ENCODE peak calls at places on chromosomes 16 and 17, in four cellular contexts. G is IMR-90, T is mesendoderm, A is neuronal stem cell. S is an unnamed sample.

GRCh38 chr17:290121-290521 is 62.5 kb downstream of the RPH3AL start:
- DNase-seq in G (no peak), A (no peak), T (no peak), S (no peak)

GRCh38 chr16:86882586-86883280 is 304.4 kb downstream of the FOXL1 start:
- DNase-seq in A (no peak), G (peak; percentile 88), T (no peak), S (peak; percentile 62)

GRCh38 chr17:286571-286970 is 66.0 kb downstream of the RPH3AL start:
- DNase-seq in T (no peak), A (no peak), G (no peak), S (no peak)

GRCh38 chr17:17547210-17547764 is 44.2 kb downstream of the PEMT start:
- DNase-seq in G (no peak), T (no peak), A (no peak), S (no peak)

GRCh38 chr16:914453-914852 is 56.3 kb downstream of the LMF1 start:
- DNase-seq in T (peak; percentile 23), G (peak; percentile 23), A (no peak), S (peak; percentile 1)

GRCh38 chr16:50974438-50975036 is 176.5 kb downstream of the SALL1 start:
- DNase-seq in A (no peak), T (peak; percentile 3), G (no peak), S (no peak)

GRCh38 chr17:8005951-8006730 is 3.7 kb downstream of the GUCY2D start:
- DNase-seq in A (no peak), T (peak; percentile 36), G (no peak), S (no peak)

GRCh38 chr17:7478276-7479138 is 924 bp downstream of the ZBTB4 start:
- DNase-seq in A (peak; percentile 37), G (peak; percentile 18), T (peak; percentile 44), S (peak; percentile 63)

GRCh38 chr16:50505714-50506542 is 42.3 kb upstream of the NKD1 start:
- DNase-seq in A (peak; percentile 12), T (peak; percentile 87), G (no peak), S (no peak)

GRCh38 chr16:79081292-79082066 is 519.1 kb downstream of the MAF start:
- DNase-seq in G (no peak), T (no peak), A (no peak), S (no peak)

GRCh38 chr16:46896314-46896968 is 12.3 kb downstream of the GPT2 start:
- DNase-seq in G (peak; percentile 29), T (no peak), A (no peak), S (peak; percentile 3)

GRCh38 chr17:45013021-45013997 is 38.1 kb downstream of the DCAKD start:
- DNase-seq in T (peak; percentile 25), A (no peak), G (no peak), S (no peak)

GRCh38 chr17:64099543-64099942 is 30.4 kb downstream of the ERN1 start:
- DNase-seq in G (no peak), T (no peak), A (no peak), S (no peak)

GRCh38 chr16:28259091-28259780 is 33.1 kb upstream of the SBK1 start:
- DNase-seq in A (no peak), G (no peak), T (no peak), S (no peak)

GRCh38 chr17:66900126-66901010 is 64.1 kb upstream of the CACNG4 start:
- DNase-seq in T (no peak), A (no peak), G (peak; percentile 55), S (no peak)

GRCh38 chr16:47016700-47017133 is 43.2 kb upstream of the DNAJA2 start:
- DNase-seq in G (no peak), T (no peak), A (no peak), S (no peak)

GRCh38 chr17:39679521-39680192 is 8.2 kb downstream of the PGAP3 start:
- DNase-seq in A (no peak), T (no peak), G (no peak), S (no peak)

GRCh38 chr17:36034127-36034526 is 16.4 kb upstream of the CCL23 start:
- DNase-seq in G (no peak), T (no peak), A (no peak), S (no peak)

GRCh38 chr16:74608944-74609343 is 2.0 kb upstream of the GLG1 start:
- DNase-seq in T (peak; percentile 70), G (no peak), A (no peak), S (no peak)

GRCh38 chr16:58024673-58025350 is 742 bp upstream of the MMP15 start:
- DNase-seq in G (no peak), T (peak; percentile 84), A (no peak), S (peak; percentile 33)

GRCh38 chr16:27240948-27241531 is 27.5 kb downstream of the NSMCE1 start:
- DNase-seq in T (no peak), G (peak; percentile 80), A (no peak), S (peak; percentile 92)

GRCh38 chr16:56792960-56793359 is 63.0 kb downstream of the NUP93 start:
- DNase-seq in G (no peak), A (no peak), T (no peak), S (no peak)

GRCh38 chr17:8391711-8392110 is 5.9 kb downstream of the RNF222 start:
- DNase-seq in G (peak; percentile 11), T (peak; percentile 63), A (no peak), S (no peak)

GRCh38 chr17:58028591-58028990 is 21.5 kb upstream of the SRSF1 start:
- DNase-seq in G (no peak), T (no peak), A (no peak), S (no peak)

GRCh38 chr16:78462261-78463208 is 363.1 kb downstream of the WWOX start:
- DNase-seq in A (no peak), G (no peak), T (no peak), S (no peak)

GRCh38 chr17:3958200-3958599 is 6.0 kb downstream of the ATP2A3 start:
- DNase-seq in A (no peak), G (no peak), T (no peak), S (peak; percentile 29)

GRCh38 chr17:3961564-3962047 is 2.6 kb downstream of the ATP2A3 start:
- DNase-seq in G (no peak), T (no peak), A (no peak), S (no peak)

GRCh38 chr17:3959295-3959899 is 4.8 kb downstream of the ATP2A3 start:
- DNase-seq in T (no peak), A (no peak), G (peak; percentile 83), S (peak; percentile 80)

GRCh38 chr17:3960764-3961163 is 3.5 kb downstream of the ATP2A3 start:
- DNase-seq in A (no peak), G (peak; percentile 55), T (no peak), S (no peak)

DNA sequence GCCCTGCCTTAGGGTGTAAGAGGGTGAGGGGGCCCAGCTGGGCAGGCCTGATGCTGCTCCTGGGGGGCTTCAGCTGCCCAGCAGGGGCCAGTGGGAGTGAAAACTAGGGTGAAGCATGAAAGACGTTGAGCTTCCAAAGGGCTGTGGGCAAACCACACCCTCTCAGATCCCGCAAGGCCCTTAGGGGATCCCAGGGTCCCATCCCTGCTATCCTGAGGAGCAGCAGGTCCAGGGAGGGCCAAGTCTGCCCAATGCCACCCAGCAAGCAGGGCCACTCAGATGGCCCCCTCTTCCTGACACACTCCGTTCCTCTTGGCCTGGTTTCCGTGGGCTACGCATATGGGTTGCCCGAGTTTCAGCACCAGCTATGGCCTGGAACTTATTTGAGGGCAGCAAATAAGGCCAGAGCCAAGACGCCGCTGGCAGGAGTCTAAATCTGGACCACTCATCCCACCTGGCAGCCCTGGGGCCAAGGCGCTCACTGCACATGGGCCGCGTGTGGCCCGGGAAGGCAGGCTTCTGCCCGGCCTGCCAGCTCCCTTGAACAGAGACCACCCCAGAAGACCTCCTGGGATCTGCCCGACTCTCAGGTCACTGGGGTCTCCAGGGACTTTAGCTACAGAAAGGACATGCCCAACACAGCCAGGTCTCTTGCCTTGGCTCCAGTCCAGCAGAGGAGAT is 4.2 kb downstream of the ATP2A3 start:
- DNase-seq in T (no peak), G (no peak), A (no peak), S (no peak)
- H3K9ac ChIP-seq in T (no peak overlapping the region), G (no peak overlapping the region), A (no peak overlapping the region), S (no peak overlapping the region)

GRCh38 chr16:60027351-60027750 is 1293.2 kb upstream of the GOT2 start:
- DNase-seq in T (no peak), G (no peak), A (no peak), S (no peak)
- H2BK120ac ChIP-seq in T (no peak overlapping the region), G (no peak overlapping the region), A (no peak overlapping the region), S (no peak overlapping the region)

DNA sequence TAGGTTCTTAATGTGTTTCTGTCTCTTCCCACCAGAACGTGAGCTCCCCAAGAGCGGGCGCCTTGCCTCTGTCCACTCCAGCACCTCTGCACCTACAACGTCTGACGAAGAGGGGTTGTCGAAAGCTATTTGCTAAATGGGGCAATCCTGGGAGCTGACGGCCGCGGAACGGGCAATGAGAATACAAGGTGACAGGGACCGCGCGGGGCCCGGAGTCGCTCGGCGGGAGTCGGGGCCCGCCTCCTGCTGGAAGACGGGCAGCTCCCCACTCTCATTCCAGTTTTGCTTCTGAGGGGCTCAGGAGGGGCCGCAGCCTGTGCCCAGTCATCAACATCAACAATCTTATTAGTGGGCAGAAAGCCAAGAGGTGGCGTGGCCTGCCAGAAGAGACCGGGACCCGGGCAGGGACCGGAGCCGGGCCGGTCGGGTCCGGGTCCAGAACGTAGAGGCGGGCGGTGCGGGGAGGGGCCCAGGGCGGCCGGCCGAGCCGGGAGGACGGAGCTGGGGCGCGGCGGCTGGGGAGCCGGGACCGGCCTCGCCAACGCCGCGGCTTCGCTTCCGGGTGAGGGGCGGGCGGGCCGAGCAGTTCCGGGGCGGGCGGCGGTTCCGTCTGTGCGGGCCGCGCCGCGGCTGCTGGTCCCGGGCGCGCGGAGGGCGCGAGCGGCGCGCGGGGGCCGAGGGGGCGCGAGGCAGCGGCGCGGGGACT is at the start of gene MOSMO:
- DNase-seq in T (peak; percentile 73), A (peak; percentile 51), G (peak; percentile 63), S (peak; percentile 78)
- H3K9ac ChIP-seq in T (peak within 1 kb of the TSS; percentile 80), A (peak within 1 kb of the TSS; percentile 90), G (peak within 1 kb of the TSS; percentile 81), S (peak within 1 kb of the TSS; percentile 89)

GRCh38 chr17:48835971-48836370 is 5.1 kb downstream of the CALCOCO2 start:
- DNase-seq in A (no peak), G (no peak), T (no peak), S (no peak)

GRCh38 chr17:48830840-48831548 is at the start of gene CALCOCO2:
- DNase-seq in G (peak; percentile 89), A (peak; percentile 85), T (peak; percentile 92), S (peak; percentile 94)

GRCh38 chr17:48831549-48831883 is 681 bp downstream of the CALCOCO2 start:
- DNase-seq in G (no peak), A (no peak), T (no peak), S (no peak)

GRCh38 chr17:48832491-48832890 is 1.7 kb downstream of the CALCOCO2 start:
- DNase-seq in A (no peak), T (no peak), G (no peak), S (no peak)

DNA sequence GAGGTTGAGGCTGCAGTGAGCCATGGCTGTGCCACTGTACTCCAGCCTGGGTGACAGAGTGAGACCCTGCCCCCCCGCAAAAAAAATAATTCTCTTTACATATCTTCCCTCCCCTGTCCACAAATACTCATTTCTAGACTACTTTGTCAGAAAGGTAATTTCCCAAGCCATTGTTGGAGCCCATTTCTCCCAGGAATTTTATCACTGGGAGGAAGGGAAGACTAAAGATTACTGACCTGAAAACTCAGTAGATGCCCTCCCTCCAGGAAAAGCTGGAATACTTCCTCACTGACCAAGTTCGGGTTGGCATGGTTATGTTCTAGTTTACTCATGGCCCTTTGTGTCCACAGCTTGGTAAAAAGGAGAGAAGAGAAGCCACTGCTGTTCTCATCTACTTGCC is 4.1 kb downstream of the CALCOCO2 start:
- DNase-seq in G (no peak), A (no peak), T (no peak), S (no peak)
- H2BK120ac ChIP-seq in G (no peak overlapping the region), A (no peak overlapping the region), T (no peak overlapping the region), S (no peak overlapping the region)

GRCh38 chr16:10122026-10122425 is 60.2 kb downstream of the GRIN2A start:
- DNase-seq in T (no peak), A (no peak), G (no peak), S (peak; percentile 12)
- H3K9ac ChIP-seq in T (no peak overlapping the region), A (no peak overlapping the region), G (no peak overlapping the region), S (peak overlapping the region; percentile 53)

GRCh38 chr16:83813818-83814653 is 6.3 kb downstream of the HSBP1 start:
- DNase-seq in T (peak; percentile 77), G (peak; percentile 80), A (peak; percentile 50), S (peak; percentile 86)
- H2BK120ac ChIP-seq in T (no peak overlapping the region), G (no peak overlapping the region), A (no peak overlapping the region), S (no peak overlapping the region)

S was measured in mesenchymal stem cell.